ENCODE peak calls at places on chromosomes 4 and X, in four cellular contexts. C is fibroblast of pulmonary artery, X is cardiac fibroblast, U is left cardiac atrium. M is an unnamed sample.

GRCh38 chr4:23888421-23889319 is 1.2 kb downstream of the PPARGC1A start:
- DNase-seq in X (peak), U (no peak), C (peak), M (peak)

GRCh38 chr4:93731448-93731847 is 97.1 kb upstream of the ATOH1 start:
- DNase-seq in C (no peak), X (no peak), U (no peak), M (no peak)

GRCh38 chr4:81353861-81354260 is 117.8 kb downstream of the RASGEF1B start:
- DNase-seq in U (no peak), C (no peak), X (peak), M (no peak)

GRCh38 chrX:108412783-108413182 is 25.4 kb downstream of the COL4A6 start:
- DNase-seq in X (no peak), U (no peak), C (no peak), M (no peak)

GRCh38 chr4:155900402-155900801 is 3.1 kb upstream of the TDO2 start:
- DNase-seq in X (peak), C (peak), U (no peak), M (no peak)

GRCh38 chrX:21961142-21961541 is 20.6 kb downstream of the SMS start:
- DNase-seq in X (no peak), U (no peak), C (no peak), M (no peak)

GRCh38 chrX:37378830-37379229 is 29.7 kb downstream of the PRRG1 start:
- DNase-seq in U (no peak), C (peak), X (peak), M (no peak)

GRCh38 chr4:47835489-47835888 is 2.4 kb downstream of the CORIN start:
- DNase-seq in X (peak), U (no peak), C (no peak), M (no peak)

GRCh38 chrX:30196322-30196721 is 19.0 kb upstream of the MAGEB2 start:
- DNase-seq in X (peak), C (peak), U (no peak), M (no peak)

GRCh38 chr4:159305129-159305528 is 202.2 kb downstream of the RAPGEF2 start:
- DNase-seq in U (no peak), X (no peak), C (no peak), M (no peak)

GRCh38 chr4:184745747-184746531 is 12.0 kb upstream of the CENPU start:
- DNase-seq in C (peak), U (peak), X (peak), M (no peak)

GRCh38 chrX:14528629-14529287 is 578 bp upstream of the GLRA2 start:
- DNase-seq in X (peak), C (peak), U (peak), M (no peak)

GRCh38 chrX:82362550-82362949 is 1145.5 kb upstream of the POU3F4 start:
- DNase-seq in X (no peak), C (no peak), U (no peak), M (no peak)

GRCh38 chr4:56746639-56747038 is 65.5 kb upstream of the HOPX start:
- DNase-seq in U (no peak), X (no peak), C (no peak), M (no peak)

GRCh38 chr4:93983133-93983532 is 154.6 kb downstream of the ATOH1 start:
- DNase-seq in C (no peak), X (no peak), U (no peak), M (no peak)

GRCh38 chr4:56681158-56681848 is at the start of gene HOPX:
- DNase-seq in X (peak), U (peak), C (peak), M (no peak)

GRCh38 chr4:129384974-129385373 is 289.0 kb downstream of the C4orf33 start:
- DNase-seq in X (no peak), U (no peak), C (peak), M (no peak)

GRCh38 chr4:4379540-4380087 is 7.3 kb upstream of the NSG1 start:
- DNase-seq in U (no peak), X (no peak), C (no peak), M (no peak)

GRCh38 chr4:89752932-89753598 is 83.9 kb downstream of the SNCA start:
- DNase-seq in C (peak), U (no peak), X (peak), M (no peak)

GRCh38 chrX:52923781-52924241 is 26.7 kb downstream of the FAM156B start:
- DNase-seq in U (no peak), C (peak), X (peak), M (peak)

GRCh38 chrX:153190384-153190783 is 11.3 kb downstream of the MAGEA1 start:
- DNase-seq in C (no peak), U (no peak), X (peak), M (no peak)

GRCh38 chrX:64093761-64094160 is 111.7 kb downstream of the AMER1 start:
- DNase-seq in X (peak), U (no peak), C (peak), M (no peak)